ENCODE peak calls at places on chromosomes 1 and 21, in nine cellular contexts. X is lung; H is colonic mucosa; P is stimulated activated CD4-positive, alpha-beta T cell treated with anti-CD3 and anti-CD28 coated beads, Interleukin-15, amount 100 ng/mL, for 24 hours; B is substantia nigra; G is T-helper 17 cell; W is mesothelial cell of epicardium; Y is ovary; U is glutamatergic neuron. Z is an unnamed sample.

GRCh38 chr1:246151796-246152434 is 355.2 kb downstream of the SMYD3 start:
- DNase-seq in W (no peak), X (no peak), G (no peak), B (no peak), U (no peak), H (no peak), Y (no peak), P (no peak), Z (no peak)

GRCh38 chr21:28063241-28063640 is 929.4 kb downstream of the LTN1 start:
- DNase-seq in Y (no peak), P (no peak), G (no peak), B (no peak), U (no peak), X (no peak), W (no peak), H (no peak), Z (no peak)

GRCh38 chr1:230188826-230189225 is 121.8 kb downstream of the GALNT2 start:
- DNase-seq in P (no peak), B (no peak), U (no peak), W (no peak), H (no peak), X (no peak), Y (no peak), G (no peak), Z (no peak)

GRCh38 chr1:197899037-197899436 is 3.4 kb upstream of the C1orf53 start:
- DNase-seq in H (no peak), G (no peak), W (no peak), B (no peak), Y (no peak), P (no peak), X (no peak), U (no peak), Z (no peak)

GRCh38 chr1:39648496-39648895 is 9.1 kb upstream of the HEYL start:
- DNase-seq in P (no peak), Y (no peak), B (no peak), G (no peak), U (no peak), X (no peak), W (no peak), H (no peak), Z (no peak)

GRCh38 chr1:175537571-175537970 is 205.8 kb downstream of the TNR start:
- DNase-seq in W (no peak), B (no peak), X (no peak), P (no peak), U (no peak), G (no peak), Y (no peak), H (no peak), Z (no peak)

GRCh38 chr1:61141288-61142044 is 59.1 kb downstream of the NFIA start:
- DNase-seq in U (no peak), G (no peak), W (no peak), Y (peak), B (no peak), P (no peak), H (peak), X (no peak), Z (peak)

GRCh38 chr21:38319781-38320180 is 63.0 kb downstream of the KCNJ15 start:
- DNase-seq in X (no peak), U (no peak), Y (no peak), B (no peak), G (no peak), P (no peak), H (no peak), W (no peak), Z (no peak)

Z was measured in LoVo.